ENCODE peak calls at places on chromosome 13, in seven cellular contexts. K is anterior cingulate cortex; L is central memory CD4-positive, alpha-beta T cell; J is HAP-1; D is activated T-cell treated with anti-CD3 and anti-CD28 coated beads, Interleukin-2, amount 50 U/mL, for 72 hours; F is amniotic stem cell; T is lower leg skin. Y is an unnamed sample.

GRCh38 chr13:20390526-20391175 is 135.0 kb downstream of the CRYL1 start:
- DNase-seq in J (no peak), F (no peak), L (no peak), T (no peak), D (no peak), K (no peak), Y (no peak)

GRCh38 chr13:113110048-113110851 is 4.7 kb downstream of the F7 start:
- DNase-seq in J (no peak), T (no peak), F (no peak), D (no peak), L (peak), K (no peak), Y (no peak)

GRCh38 chr13:37701972-37702371 is 103.4 kb upstream of the POSTN start:
- DNase-seq in T (peak), L (no peak), F (peak), J (no peak), K (no peak), D (no peak), Y (no peak)

GRCh38 chr13:27953671-27954405 is 15.3 kb downstream of the CDX2 start:
- DNase-seq in L (peak), J (peak), K (no peak), T (peak), D (peak), F (no peak), Y (no peak)

GRCh38 chr13:113649212-113649611 is 8.8 kb downstream of the ATP4B start:
- DNase-seq in D (no peak), F (no peak), T (no peak), J (no peak), K (no peak), L (no peak), Y (no peak)

GRCh38 chr13:46507978-46508377 is 45.0 kb upstream of the LRCH1 start:
- DNase-seq in T (no peak), D (no peak), F (no peak), J (no peak), L (no peak), K (no peak), Y (no peak)

GRCh38 chr13:33536639-33537425 is 251.3 kb upstream of the STARD13 start:
- DNase-seq in J (no peak), F (no peak), L (no peak), T (no peak), K (no peak), D (no peak), Y (no peak)

GRCh38 chr13:113052971-113053370 is 52.6 kb upstream of the F7 start:
- DNase-seq in J (no peak), F (no peak), L (no peak), K (no peak), T (no peak), D (no peak), Y (no peak)

GRCh38 chr13:97548736-97549135 is 114.8 kb downstream of the RAP2A start:
- DNase-seq in K (no peak), F (no peak), J (no peak), L (no peak), D (no peak), T (no peak), Y (no peak)

GRCh38 chr13:44305216-44305615 is 68.4 kb upstream of the SERP2 start:
- DNase-seq in J (no peak), L (no peak), D (no peak), K (no peak), T (no peak), F (no peak), Y (no peak)

GRCh38 chr13:114108141-114108761 is 24.2 kb downstream of the RASA3 start:
- DNase-seq in F (no peak), T (no peak), L (no peak), K (no peak), J (peak), D (peak), Y (peak)

GRCh38 chr13:89393758-89394157 is 1722.6 kb downstream of the SLITRK5 start:
- DNase-seq in J (no peak), F (no peak), D (no peak), L (no peak), T (no peak), K (no peak), Y (no peak)

GRCh38 chr13:100403675-100404074 is 184.9 kb downstream of the GGACT start:
- DNase-seq in L (no peak), F (no peak), J (no peak), K (no peak), T (no peak), D (no peak), Y (no peak)

GRCh38 chr13:80473695-80474094 is 132.8 kb upstream of the SPRY2 start:
- DNase-seq in J (no peak), L (no peak), T (no peak), D (no peak), F (peak), K (no peak), Y (no peak)

GRCh38 chr13:92590503-92590908 is 636.1 kb upstream of the GPC6 start:
- DNase-seq in J (no peak), L (no peak), D (no peak), F (no peak), T (no peak), K (no peak), Y (no peak)

GRCh38 chr13:47696677-47697076 is 304.4 kb downstream of the SUCLA2 start:
- DNase-seq in L (no peak), J (no peak), T (no peak), F (no peak), K (no peak), D (no peak), Y (no peak)

GRCh38 chr13:97521726-97522125 is 87.8 kb downstream of the RAP2A start:
- DNase-seq in J (no peak), T (no peak), L (no peak), D (no peak), F (no peak), K (no peak), Y (no peak)

GRCh38 chr13:43085545-43085944 is 62.2 kb downstream of the DNAJC15 start:
- DNase-seq in J (no peak), T (no peak), F (no peak), L (no peak), D (no peak), K (no peak), Y (no peak)

GRCh38 chr13:113002891-113003290 is 33.9 kb downstream of the MCF2L start:
- DNase-seq in J (no peak), T (no peak), K (no peak), L (no peak), F (no peak), D (no peak), Y (no peak)

GRCh38 chr13:20399961-20400360 is 125.7 kb downstream of the CRYL1 start:
- DNase-seq in K (no peak), D (no peak), T (no peak), F (no peak), L (no peak), J (no peak), Y (no peak)

GRCh38 chr13:72255908-72256307 is 388.9 kb upstream of the DACH1 start:
- DNase-seq in L (no peak), K (no peak), F (no peak), T (no peak), J (peak), D (no peak), Y (no peak)

GRCh38 chr13:79525458-79525857 is 44.5 kb downstream of the NDFIP2 start:
- DNase-seq in D (no peak), K (no peak), T (no peak), L (no peak), F (no peak), J (no peak), Y (no peak)